ENCODE peak calls at places on chromosomes 3 and 15, in seven cellular contexts. One of them, this sample, is unnamed.

GRCh38 chr3:127406309-127407025 is 118.6 kb upstream of the PRR20G start:
- DNase-seq in NCI-H1092: no peak
- DNase-seq in non-pigmented ciliary epithelial cell: no peak
- DNase-seq in germinal center: peak; percentile 22
- DNase-seq in breast epithelium: no peak
- DNase-seq in amniotic stem cell: no peak
- DNase-seq in SW 1271: peak; percentile 14
- DNase-seq in this sample: no peak

GRCh38 chr3:15903164-15903563 is 105.4 kb upstream of the ANKRD28 start:
- DNase-seq in NCI-H1092: no peak
- DNase-seq in non-pigmented ciliary epithelial cell: no peak
- DNase-seq in germinal center: no peak
- DNase-seq in breast epithelium: peak; percentile 64
- DNase-seq in amniotic stem cell: no peak
- DNase-seq in SW 1271: no peak
- DNase-seq in this sample: no peak

GRCh38 chr3:195847061-195847950 is 35.6 kb upstream of the MUC4 start:
- DNase-seq in NCI-H1092: no peak
- DNase-seq in non-pigmented ciliary epithelial cell: peak; percentile 36
- DNase-seq in germinal center: no peak
- DNase-seq in breast epithelium: no peak
- DNase-seq in amniotic stem cell: no peak
- DNase-seq in SW 1271: peak; percentile 33
- DNase-seq in this sample: no peak

GRCh38 chr15:50939911-50940310 is 31.4 kb downstream of the AP4E1 start:
- DNase-seq in NCI-H1092: no peak
- DNase-seq in non-pigmented ciliary epithelial cell: no peak
- DNase-seq in germinal center: no peak
- DNase-seq in breast epithelium: no peak
- DNase-seq in amniotic stem cell: no peak
- DNase-seq in SW 1271: no peak
- DNase-seq in this sample: no peak

GRCh38 chr15:65076486-65077290 is at the start of gene KBTBD13:
- DNase-seq in NCI-H1092: no peak
- DNase-seq in non-pigmented ciliary epithelial cell: no peak
- DNase-seq in germinal center: no peak
- DNase-seq in breast epithelium: no peak
- DNase-seq in amniotic stem cell: no peak
- DNase-seq in SW 1271: no peak
- DNase-seq in this sample: no peak

GRCh38 chr3:119664850-119665379 is 4.5 kb upstream of the POPDC2 start:
- DNase-seq in NCI-H1092: no peak
- DNase-seq in non-pigmented ciliary epithelial cell: no peak
- DNase-seq in germinal center: no peak
- DNase-seq in breast epithelium: no peak
- DNase-seq in amniotic stem cell: no peak
- DNase-seq in SW 1271: no peak
- DNase-seq in this sample: no peak

GRCh38 chr3:147409143-147410121 is at the start of gene ZIC1:
- DNase-seq in NCI-H1092: no peak
- DNase-seq in non-pigmented ciliary epithelial cell: peak; percentile 52
- DNase-seq in germinal center: no peak
- DNase-seq in breast epithelium: no peak
- DNase-seq in amniotic stem cell: no peak
- DNase-seq in SW 1271: no peak
- DNase-seq in this sample: no peak

GRCh38 chr15:98649996-98650870 is 1.9 kb downstream of the IGF1R start:
- DNase-seq in NCI-H1092: no peak
- DNase-seq in non-pigmented ciliary epithelial cell: no peak
- DNase-seq in germinal center: peak; percentile 6
- DNase-seq in breast epithelium: no peak
- DNase-seq in amniotic stem cell: no peak
- DNase-seq in SW 1271: no peak
- DNase-seq in this sample: no peak

GRCh38 chr15:83378921-83379561 is 68.1 kb upstream of the SH3GL3 start:
- DNase-seq in NCI-H1092: no peak
- DNase-seq in non-pigmented ciliary epithelial cell: no peak
- DNase-seq in germinal center: no peak
- DNase-seq in breast epithelium: no peak
- DNase-seq in amniotic stem cell: no peak
- DNase-seq in SW 1271: no peak
- DNase-seq in this sample: no peak

GRCh38 chr3:153956621-153957020 is 164.6 kb upstream of the ARHGEF26 start:
- DNase-seq in NCI-H1092: no peak
- DNase-seq in non-pigmented ciliary epithelial cell: no peak
- DNase-seq in germinal center: no peak
- DNase-seq in breast epithelium: no peak
- DNase-seq in amniotic stem cell: no peak
- DNase-seq in SW 1271: no peak
- DNase-seq in this sample: no peak

GRCh38 chr15:57752426-57752825 is 45.9 kb downstream of the POLR2M start:
- DNase-seq in NCI-H1092: no peak
- DNase-seq in non-pigmented ciliary epithelial cell: no peak
- DNase-seq in germinal center: no peak
- DNase-seq in breast epithelium: peak; percentile 19
- DNase-seq in amniotic stem cell: no peak
- DNase-seq in SW 1271: no peak
- DNase-seq in this sample: no peak

GRCh38 chr3:84108442-84108971 is 850.3 kb upstream of the CADM2 start:
- DNase-seq in NCI-H1092: no peak
- DNase-seq in non-pigmented ciliary epithelial cell: peak; percentile 52
- DNase-seq in germinal center: no peak
- DNase-seq in breast epithelium: no peak
- DNase-seq in amniotic stem cell: no peak
- DNase-seq in SW 1271: peak; percentile 78
- DNase-seq in this sample: no peak

GRCh38 chr3:38586546-38587520 is 62.7 kb downstream of the SCN5A start:
- DNase-seq in NCI-H1092: no peak
- DNase-seq in non-pigmented ciliary epithelial cell: no peak
- DNase-seq in germinal center: no peak
- DNase-seq in breast epithelium: no peak
- DNase-seq in amniotic stem cell: no peak
- DNase-seq in SW 1271: no peak
- DNase-seq in this sample: no peak

GRCh38 chr15:67869700-67870099 is 29.9 kb upstream of the RNU6-1 start:
- DNase-seq in NCI-H1092: no peak
- DNase-seq in non-pigmented ciliary epithelial cell: no peak
- DNase-seq in germinal center: no peak
- DNase-seq in breast epithelium: no peak
- DNase-seq in amniotic stem cell: no peak
- DNase-seq in SW 1271: no peak
- DNase-seq in this sample: no peak

GRCh38 chr3:65060904-65061303 is 373.1 kb upstream of the ADAMTS9 start:
- DNase-seq in NCI-H1092: no peak
- DNase-seq in non-pigmented ciliary epithelial cell: no peak
- DNase-seq in germinal center: no peak
- DNase-seq in breast epithelium: no peak
- DNase-seq in amniotic stem cell: no peak
- DNase-seq in SW 1271: no peak
- DNase-seq in this sample: no peak

GRCh38 chr15:49830411-49830810 is 209.6 kb downstream of the DTWD1 start:
- DNase-seq in NCI-H1092: no peak
- DNase-seq in non-pigmented ciliary epithelial cell: no peak
- DNase-seq in germinal center: no peak
- DNase-seq in breast epithelium: no peak
- DNase-seq in amniotic stem cell: no peak
- DNase-seq in SW 1271: no peak
- DNase-seq in this sample: no peak

GRCh38 chr3:152780553-152780952 is 54.4 kb upstream of the P2RY1 start:
- DNase-seq in NCI-H1092: no peak
- DNase-seq in non-pigmented ciliary epithelial cell: no peak
- DNase-seq in germinal center: no peak
- DNase-seq in breast epithelium: no peak
- DNase-seq in amniotic stem cell: no peak
- DNase-seq in SW 1271: no peak
- DNase-seq in this sample: no peak

GRCh38 chr15:29937956-29938355 is 115.7 kb upstream of the TJP1 start:
- DNase-seq in NCI-H1092: no peak
- DNase-seq in non-pigmented ciliary epithelial cell: no peak
- DNase-seq in germinal center: no peak
- DNase-seq in breast epithelium: no peak
- DNase-seq in amniotic stem cell: peak; percentile 43
- DNase-seq in SW 1271: no peak
- DNase-seq in this sample: no peak

GRCh38 chr3:15812183-15812582 is 14.4 kb upstream of the ANKRD28 start:
- DNase-seq in NCI-H1092: no peak
- DNase-seq in non-pigmented ciliary epithelial cell: no peak
- DNase-seq in germinal center: peak; percentile 33
- DNase-seq in breast epithelium: no peak
- DNase-seq in amniotic stem cell: no peak
- DNase-seq in SW 1271: peak; percentile 60
- DNase-seq in this sample: peak; percentile 34

GRCh38 chr15:34699968-34700640 is 54.7 kb downstream of the GJD2 start:
- DNase-seq in NCI-H1092: no peak
- DNase-seq in non-pigmented ciliary epithelial cell: no peak
- DNase-seq in germinal center: no peak
- DNase-seq in breast epithelium: no peak
- DNase-seq in amniotic stem cell: no peak
- DNase-seq in SW 1271: no peak
- DNase-seq in this sample: no peak

GRCh38 chr3:48819234-48820221 is 28.1 kb downstream of the PRKAR2A start:
- DNase-seq in NCI-H1092: no peak
- DNase-seq in non-pigmented ciliary epithelial cell: no peak
- DNase-seq in germinal center: no peak
- DNase-seq in breast epithelium: no peak
- DNase-seq in amniotic stem cell: no peak
- DNase-seq in SW 1271: no peak
- DNase-seq in this sample: no peak

GRCh38 chr3:26484140-26484539 is 138.4 kb upstream of the LRRC3B start:
- DNase-seq in NCI-H1092: no peak
- DNase-seq in non-pigmented ciliary epithelial cell: no peak
- DNase-seq in germinal center: no peak
- DNase-seq in breast epithelium: no peak
- DNase-seq in amniotic stem cell: no peak
- DNase-seq in SW 1271: no peak
- DNase-seq in this sample: no peak

GRCh38 chr3:183502782-183503181 is 52.7 kb downstream of the KLHL6 start:
- DNase-seq in NCI-H1092: no peak
- DNase-seq in non-pigmented ciliary epithelial cell: no peak
- DNase-seq in germinal center: no peak
- DNase-seq in breast epithelium: no peak
- DNase-seq in amniotic stem cell: no peak
- DNase-seq in SW 1271: no peak
- DNase-seq in this sample: no peak

GRCh38 chr3:154126651-154127050 is 5.5 kb downstream of the ARHGEF26 start:
- DNase-seq in NCI-H1092: no peak
- DNase-seq in non-pigmented ciliary epithelial cell: no peak
- DNase-seq in germinal center: no peak
- DNase-seq in breast epithelium: no peak
- DNase-seq in amniotic stem cell: no peak
- DNase-seq in SW 1271: no peak
- DNase-seq in this sample: no peak

GRCh38 chr15:68558318-68559305 is 20.2 kb upstream of the CORO2B start:
- DNase-seq in NCI-H1092: no peak
- DNase-seq in non-pigmented ciliary epithelial cell: no peak
- DNase-seq in germinal center: no peak
- DNase-seq in breast epithelium: no peak
- DNase-seq in amniotic stem cell: no peak
- DNase-seq in SW 1271: no peak
- DNase-seq in this sample: no peak

GRCh38 chr3:38653685-38654537 is 4.4 kb upstream of the SCN5A start:
- DNase-seq in NCI-H1092: no peak
- DNase-seq in non-pigmented ciliary epithelial cell: no peak
- DNase-seq in germinal center: no peak
- DNase-seq in breast epithelium: no peak
- DNase-seq in amniotic stem cell: no peak
- DNase-seq in SW 1271: no peak
- DNase-seq in this sample: no peak

GRCh38 chr3:193800138-193801043 is 207.4 kb downstream of the OPA1 start:
- DNase-seq in NCI-H1092: no peak
- DNase-seq in non-pigmented ciliary epithelial cell: no peak
- DNase-seq in germinal center: no peak
- DNase-seq in breast epithelium: no peak
- DNase-seq in amniotic stem cell: no peak
- DNase-seq in SW 1271: no peak
- DNase-seq in this sample: no peak

GRCh38 chr3:34419801-34420200 is 621.4 kb downstream of the PDCD6IP start:
- DNase-seq in NCI-H1092: no peak
- DNase-seq in non-pigmented ciliary epithelial cell: no peak
- DNase-seq in germinal center: no peak
- DNase-seq in breast epithelium: no peak
- DNase-seq in amniotic stem cell: no peak
- DNase-seq in SW 1271: no peak
- DNase-seq in this sample: no peak

GRCh38 chr3:100400424-100400781 is 486 bp downstream of the TOMM70 start:
- DNase-seq in NCI-H1092: no peak
- DNase-seq in non-pigmented ciliary epithelial cell: no peak
- DNase-seq in germinal center: peak; percentile 32
- DNase-seq in breast epithelium: no peak
- DNase-seq in amniotic stem cell: no peak
- DNase-seq in SW 1271: no peak
- DNase-seq in this sample: peak; percentile 16

GRCh38 chr15:63504979-63505841 is 817 bp downstream of the USP3 start:
- DNase-seq in NCI-H1092: peak; percentile 43
- DNase-seq in non-pigmented ciliary epithelial cell: no peak
- DNase-seq in germinal center: peak; percentile 37
- DNase-seq in breast epithelium: peak; percentile 54
- DNase-seq in amniotic stem cell: peak; percentile 48
- DNase-seq in SW 1271: peak; percentile 73
- DNase-seq in this sample: no peak

GRCh38 chr3:156676467-156677119 is 2.2 kb downstream of the TIPARP start:
- DNase-seq in NCI-H1092: no peak
- DNase-seq in non-pigmented ciliary epithelial cell: no peak
- DNase-seq in germinal center: no peak
- DNase-seq in breast epithelium: no peak
- DNase-seq in amniotic stem cell: no peak
- DNase-seq in SW 1271: peak; percentile 65
- DNase-seq in this sample: no peak

GRCh38 chr3:30549600-30549999 is 56.8 kb upstream of the TGFBR2 start:
- DNase-seq in NCI-H1092: no peak
- DNase-seq in non-pigmented ciliary epithelial cell: no peak
- DNase-seq in germinal center: no peak
- DNase-seq in breast epithelium: no peak
- DNase-seq in amniotic stem cell: no peak
- DNase-seq in SW 1271: no peak
- DNase-seq in this sample: no peak

This sample was measured in GM10248.